ENCODE peak calls at places on chromosomes 7 and 10, in five cellular contexts. One of them, this sample, is unnamed.

GRCh38 chr7:4845740-4846142 is 16.1 kb downstream of the PAPOLB start:
- DNase-seq in HCT116: no peak
- DNase-seq in fibroblast of pulmonary artery: peak; percentile 56
- DNase-seq in dorsolateral prefrontal cortex: no peak
- DNase-seq in testis: peak; percentile 66
- DNase-seq in this sample: peak; percentile 7

GRCh38 chr10:116113721-116114501 is 159.1 kb downstream of the GFRA1 start:
- DNase-seq in HCT116: no peak
- DNase-seq in fibroblast of pulmonary artery: no peak
- DNase-seq in dorsolateral prefrontal cortex: no peak
- DNase-seq in testis: no peak
- DNase-seq in this sample: peak; percentile 78

GRCh38 chr7:76338298-76339084 is 20.3 kb downstream of the YWHAG start:
- DNase-seq in HCT116: no peak
- DNase-seq in fibroblast of pulmonary artery: no peak
- DNase-seq in dorsolateral prefrontal cortex: no peak
- DNase-seq in testis: no peak
- DNase-seq in this sample: no peak

GRCh38 chr7:50227623-50228618 is 76.6 kb upstream of the IKZF1 start:
- DNase-seq in HCT116: no peak
- DNase-seq in fibroblast of pulmonary artery: no peak
- DNase-seq in dorsolateral prefrontal cortex: no peak
- DNase-seq in testis: no peak
- DNase-seq in this sample: no peak

GRCh38 chr7:127897704-127898454 is 133.4 kb downstream of the LRRC4 start:
- DNase-seq in HCT116: no peak
- DNase-seq in fibroblast of pulmonary artery: no peak
- DNase-seq in dorsolateral prefrontal cortex: no peak
- DNase-seq in testis: no peak
- DNase-seq in this sample: peak; percentile 51

GRCh38 chr7:11706666-11707605 is 125.1 kb downstream of the THSD7A start:
- DNase-seq in HCT116: no peak
- DNase-seq in fibroblast of pulmonary artery: no peak
- DNase-seq in dorsolateral prefrontal cortex: no peak
- DNase-seq in testis: no peak
- DNase-seq in this sample: peak; percentile 32

GRCh38 chr7:151686016-151686766 is 166.5 kb upstream of the RHEB start:
- DNase-seq in HCT116: no peak
- DNase-seq in fibroblast of pulmonary artery: no peak
- DNase-seq in dorsolateral prefrontal cortex: no peak
- DNase-seq in testis: peak; percentile 28
- DNase-seq in this sample: no peak

GRCh38 chr7:108452707-108453106 is 3.5 kb downstream of the NRCAM start:
- DNase-seq in HCT116: peak; percentile 21
- DNase-seq in fibroblast of pulmonary artery: peak; percentile 63
- DNase-seq in dorsolateral prefrontal cortex: no peak
- DNase-seq in testis: no peak
- DNase-seq in this sample: peak; percentile 63

GRCh38 chr7:88307841-88308240 is 1.1 kb upstream of the STEAP4 start:
- DNase-seq in HCT116: no peak
- DNase-seq in fibroblast of pulmonary artery: no peak
- DNase-seq in dorsolateral prefrontal cortex: no peak
- DNase-seq in testis: no peak
- DNase-seq in this sample: no peak

GRCh38 chr7:114939484-114940097 is 17.7 kb downstream of the MDFIC start:
- DNase-seq in HCT116: no peak
- DNase-seq in fibroblast of pulmonary artery: no peak
- DNase-seq in dorsolateral prefrontal cortex: no peak
- DNase-seq in testis: no peak
- DNase-seq in this sample: no peak

GRCh38 chr7:42254217-42254616 is 17.2 kb upstream of the GLI3 start:
- DNase-seq in HCT116: no peak
- DNase-seq in fibroblast of pulmonary artery: peak; percentile 85
- DNase-seq in dorsolateral prefrontal cortex: no peak
- DNase-seq in testis: no peak
- DNase-seq in this sample: peak; percentile 93

GRCh38 chr7:134783294-134784069 is 4.0 kb downstream of the CALD1 start:
- DNase-seq in HCT116: no peak
- DNase-seq in fibroblast of pulmonary artery: peak; percentile 39
- DNase-seq in dorsolateral prefrontal cortex: no peak
- DNase-seq in testis: no peak
- DNase-seq in this sample: no peak

GRCh38 chr10:3192856-3193635 is 20.5 kb upstream of the PITRM1 start:
- DNase-seq in HCT116: peak; percentile 34
- DNase-seq in fibroblast of pulmonary artery: peak; percentile 77
- DNase-seq in dorsolateral prefrontal cortex: no peak
- DNase-seq in testis: peak; percentile 74
- DNase-seq in this sample: peak; percentile 78

GRCh38 chr7:158327571-158328180 is 259.9 kb downstream of the PTPRN2 start:
- DNase-seq in HCT116: no peak
- DNase-seq in fibroblast of pulmonary artery: no peak
- DNase-seq in dorsolateral prefrontal cortex: no peak
- DNase-seq in testis: no peak
- DNase-seq in this sample: no peak

GRCh38 chr7:148872198-148872597 is 11.9 kb downstream of the EZH2 start:
- DNase-seq in HCT116: no peak
- DNase-seq in fibroblast of pulmonary artery: no peak
- DNase-seq in dorsolateral prefrontal cortex: no peak
- DNase-seq in testis: no peak
- DNase-seq in this sample: no peak

GRCh38 chr7:157462840-157463239 is 126.0 kb downstream of the DNAJB6 start:
- DNase-seq in HCT116: no peak
- DNase-seq in fibroblast of pulmonary artery: no peak
- DNase-seq in dorsolateral prefrontal cortex: peak; percentile 20
- DNase-seq in testis: no peak
- DNase-seq in this sample: no peak

GRCh38 chr7:70571403-70571911 is 560.5 kb upstream of the GALNT17 start:
- DNase-seq in HCT116: no peak
- DNase-seq in fibroblast of pulmonary artery: no peak
- DNase-seq in dorsolateral prefrontal cortex: no peak
- DNase-seq in testis: no peak
- DNase-seq in this sample: peak; percentile 63

GRCh38 chr7:113321201-113321600 is 202.8 kb upstream of the SMIM30 start:
- DNase-seq in HCT116: no peak
- DNase-seq in fibroblast of pulmonary artery: no peak
- DNase-seq in dorsolateral prefrontal cortex: no peak
- DNase-seq in testis: no peak
- DNase-seq in this sample: peak; percentile 14

GRCh38 chr10:1175956-1176565 is 119.9 kb downstream of the WDR37 start:
- DNase-seq in HCT116: no peak
- DNase-seq in fibroblast of pulmonary artery: no peak
- DNase-seq in dorsolateral prefrontal cortex: peak; percentile 12
- DNase-seq in testis: no peak
- DNase-seq in this sample: no peak

GRCh38 chr7:137342751-137343482 is 616 bp downstream of the PTN start:
- DNase-seq in HCT116: no peak
- DNase-seq in fibroblast of pulmonary artery: no peak
- DNase-seq in dorsolateral prefrontal cortex: no peak
- DNase-seq in testis: peak; percentile 21
- DNase-seq in this sample: no peak

GRCh38 chr7:114085592-114086490 is 167.0 kb upstream of the PPP1R3A start:
- DNase-seq in HCT116: peak; percentile 64
- DNase-seq in fibroblast of pulmonary artery: peak; percentile 74
- DNase-seq in dorsolateral prefrontal cortex: peak; percentile 47
- DNase-seq in testis: peak; percentile 64
- DNase-seq in this sample: peak; percentile 82

GRCh38 chr10:69409176-69409495 is 7.6 kb downstream of the TACR2 start:
- DNase-seq in HCT116: no peak
- DNase-seq in fibroblast of pulmonary artery: no peak
- DNase-seq in dorsolateral prefrontal cortex: no peak
- DNase-seq in testis: no peak
- DNase-seq in this sample: no peak

GRCh38 chr7:158672975-158673374 is 31.6 kb downstream of the NCAPG2 start:
- DNase-seq in HCT116: no peak
- DNase-seq in fibroblast of pulmonary artery: peak; percentile 34
- DNase-seq in dorsolateral prefrontal cortex: no peak
- DNase-seq in testis: no peak
- DNase-seq in this sample: peak; percentile 60

GRCh38 chr7:2639994-2640830 is 8.4 kb downstream of the TTYH3 start:
- DNase-seq in HCT116: no peak
- DNase-seq in fibroblast of pulmonary artery: no peak
- DNase-seq in dorsolateral prefrontal cortex: no peak
- DNase-seq in testis: no peak
- DNase-seq in this sample: no peak

GRCh38 chr10:93465806-93466675 is 16.1 kb downstream of the MYOF start:
- DNase-seq in HCT116: peak; percentile 90
- DNase-seq in fibroblast of pulmonary artery: peak; percentile 93
- DNase-seq in dorsolateral prefrontal cortex: no peak
- DNase-seq in testis: peak; percentile 58
- DNase-seq in this sample: peak; percentile 97
- H3K4me3 ChIP-seq in HCT116: peak overlapping the region; percentile 13
- H3K4me3 ChIP-seq in fibroblast of pulmonary artery: no peak overlapping the region
- H3K4me3 ChIP-seq in dorsolateral prefrontal cortex: no peak overlapping the region
- H3K4me3 ChIP-seq in testis: no peak overlapping the region
- H3K4me3 ChIP-seq in this sample: no peak overlapping the region

DNA sequence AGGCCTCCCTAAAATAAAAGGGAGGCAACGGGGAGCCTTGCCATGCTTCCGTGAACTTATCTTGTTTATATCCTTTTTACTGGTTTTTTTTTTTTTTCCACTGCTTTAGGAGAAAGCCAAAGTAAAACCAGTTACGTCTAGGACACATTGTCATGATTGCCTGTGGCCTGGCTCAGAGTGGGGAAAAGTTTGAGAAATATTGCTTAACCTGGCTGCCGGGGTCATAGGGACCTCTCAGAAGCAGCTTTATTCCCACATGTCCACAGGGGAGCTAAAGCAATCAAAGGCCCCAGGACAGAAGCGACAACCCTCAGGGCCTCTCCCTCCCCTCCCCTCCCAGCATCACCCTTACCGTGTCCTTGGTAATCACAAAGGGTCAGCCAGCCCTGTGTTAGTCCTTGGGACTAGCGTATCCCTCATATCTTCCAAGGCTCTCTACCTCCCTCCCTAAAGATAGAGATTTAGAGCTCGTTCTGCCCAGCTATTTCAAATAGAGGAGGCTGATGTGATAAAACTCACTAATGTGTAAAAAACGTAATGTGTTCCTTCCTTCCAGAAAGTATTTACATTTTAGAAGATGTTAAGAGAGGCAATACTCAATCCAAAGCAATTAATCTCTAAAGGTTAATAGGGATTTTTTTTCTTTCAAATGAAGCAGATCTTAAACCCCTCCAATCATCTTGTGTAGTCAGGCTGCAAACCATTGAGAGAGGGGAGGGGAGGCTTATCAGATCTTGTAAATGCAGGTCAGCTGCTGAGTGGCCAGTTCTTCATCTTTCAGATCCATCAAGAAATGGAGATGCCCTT is 64.8 kb upstream of the PRKAR2B start:
- DNase-seq in HCT116: no peak
- DNase-seq in fibroblast of pulmonary artery: no peak
- DNase-seq in dorsolateral prefrontal cortex: no peak
- DNase-seq in testis: peak; percentile 46
- DNase-seq in this sample: no peak
- TF ChIP-seq CTCF in HCT116: no peak
- TF ChIP-seq CTCF in fibroblast of pulmonary artery: no peak
- TF ChIP-seq CTCF in dorsolateral prefrontal cortex: no peak
- TF ChIP-seq CTCF in testis: no peak
- TF ChIP-seq CTCF in this sample: no peak

GRCh38 chr10:24894728-24895127 is 57.7 kb downstream of the PRTFDC1 start:
- DNase-seq in HCT116: no peak
- DNase-seq in fibroblast of pulmonary artery: no peak
- DNase-seq in dorsolateral prefrontal cortex: no peak
- DNase-seq in testis: no peak
- DNase-seq in this sample: no peak

GRCh38 chr10:24898501-24898900 is 53.9 kb downstream of the PRTFDC1 start:
- DNase-seq in HCT116: no peak
- DNase-seq in fibroblast of pulmonary artery: no peak
- DNase-seq in dorsolateral prefrontal cortex: no peak
- DNase-seq in testis: no peak
- DNase-seq in this sample: no peak

GRCh38 chr10:24894309-24894708 is 58.1 kb downstream of the PRTFDC1 start:
- DNase-seq in HCT116: no peak
- DNase-seq in fibroblast of pulmonary artery: peak; percentile 82
- DNase-seq in dorsolateral prefrontal cortex: no peak
- DNase-seq in testis: no peak
- DNase-seq in this sample: peak; percentile 97

GRCh38 chr10:24899571-24899970 is 52.8 kb downstream of the PRTFDC1 start:
- DNase-seq in HCT116: no peak
- DNase-seq in fibroblast of pulmonary artery: no peak
- DNase-seq in dorsolateral prefrontal cortex: no peak
- DNase-seq in testis: no peak
- DNase-seq in this sample: no peak

GRCh38 chr10:24897326-24897926 is 55.0 kb downstream of the PRTFDC1 start:
- DNase-seq in HCT116: peak; percentile 45
- DNase-seq in fibroblast of pulmonary artery: peak; percentile 78
- DNase-seq in dorsolateral prefrontal cortex: no peak
- DNase-seq in testis: no peak
- DNase-seq in this sample: no peak
- H3K4me3 ChIP-seq in HCT116: no peak overlapping the region
- H3K4me3 ChIP-seq in fibroblast of pulmonary artery: no peak overlapping the region
- H3K4me3 ChIP-seq in dorsolateral prefrontal cortex: no peak overlapping the region
- H3K4me3 ChIP-seq in testis: no peak overlapping the region
- H3K4me3 ChIP-seq in this sample: no peak overlapping the region

DNA sequence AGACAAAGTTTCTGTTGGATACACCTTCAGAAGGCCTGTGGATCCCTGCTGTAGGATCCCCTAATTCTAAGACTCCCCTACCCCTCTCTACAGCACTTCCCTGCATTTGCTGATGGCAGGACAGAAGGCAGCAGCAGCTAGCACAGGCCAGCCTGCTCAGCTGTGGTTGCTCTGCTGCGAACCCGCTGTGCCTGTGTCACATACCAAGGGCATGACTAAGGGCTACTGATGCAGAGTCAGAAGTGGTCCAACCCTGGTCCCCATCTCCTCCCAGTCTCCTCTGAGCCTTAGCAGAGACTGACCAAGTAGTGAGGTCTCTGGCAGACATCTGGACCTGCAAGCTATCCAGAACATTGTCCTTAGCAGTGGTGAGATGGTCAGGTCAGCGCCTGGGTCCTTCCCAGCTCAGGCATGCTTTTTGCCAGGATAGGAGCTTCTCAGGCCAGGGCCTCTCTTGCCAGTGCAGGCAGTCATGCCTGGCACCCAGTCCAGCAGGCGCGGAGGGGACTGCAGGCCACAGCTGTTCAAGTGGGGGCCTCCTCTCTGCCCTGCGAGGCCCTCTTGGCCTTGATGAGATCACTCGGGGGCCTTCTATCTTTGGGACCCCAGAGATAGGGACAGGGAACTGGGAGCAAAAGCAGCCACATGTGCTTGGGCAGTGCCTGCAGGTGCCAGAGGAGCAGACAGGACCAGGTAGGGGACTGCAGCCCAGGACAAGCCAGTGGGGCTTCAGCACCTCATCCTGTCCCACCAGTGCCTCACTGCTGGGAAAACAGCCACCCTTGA is 146.4 kb downstream of the ZNF248 start:
- DNase-seq in HCT116: no peak
- DNase-seq in fibroblast of pulmonary artery: no peak
- DNase-seq in dorsolateral prefrontal cortex: no peak
- DNase-seq in testis: peak; percentile 40
- DNase-seq in this sample: no peak
- TF ChIP-seq CTCF in HCT116: no peak
- TF ChIP-seq CTCF in fibroblast of pulmonary artery: no peak
- TF ChIP-seq CTCF in dorsolateral prefrontal cortex: no peak
- TF ChIP-seq CTCF in testis: no peak
- TF ChIP-seq CTCF in this sample: no peak

GRCh38 chr10:73166972-73167371 is 836 bp downstream of the ECD start:
- DNase-seq in HCT116: no peak
- DNase-seq in fibroblast of pulmonary artery: no peak
- DNase-seq in dorsolateral prefrontal cortex: no peak
- DNase-seq in testis: no peak
- DNase-seq in this sample: no peak
- H3K4me3 ChIP-seq in HCT116: peak overlapping the region; percentile 99
- H3K4me3 ChIP-seq in fibroblast of pulmonary artery: peak overlapping the region; percentile 91
- H3K4me3 ChIP-seq in dorsolateral prefrontal cortex: peak overlapping the region; percentile 79
- H3K4me3 ChIP-seq in testis: peak overlapping the region; percentile 75
- H3K4me3 ChIP-seq in this sample: peak overlapping the region; percentile 99